ENCODE peak calls at places on chromosome 20, in eight cellular contexts. One of them, this sample, is unnamed.

GRCh38 chr20:37407117-37407566 is 61.2 kb downstream of the SRC start:
- DNase-seq in fibroblast of lung: no peak
- DNase-seq in kidney epithelial cell: no peak
- DNase-seq in mucosa of descending colon: no peak
- DNase-seq in MM.1S: no peak
- DNase-seq in GM06990: no peak
- DNase-seq in CD4-positive, alpha-beta T cell: no peak
- DNase-seq in mammary epithelial cell: peak; percentile 57
- DNase-seq in this sample: no peak

GRCh38 chr20:41380551-41381262 is 14.1 kb upstream of the EMILIN3 start:
- DNase-seq in fibroblast of lung: no peak
- DNase-seq in kidney epithelial cell: no peak
- DNase-seq in mucosa of descending colon: no peak
- DNase-seq in MM.1S: no peak
- DNase-seq in GM06990: no peak
- DNase-seq in CD4-positive, alpha-beta T cell: no peak
- DNase-seq in mammary epithelial cell: no peak
- DNase-seq in this sample: no peak

GRCh38 chr20:39875493-39876110 is 813.4 kb downstream of the MAFB start:
- DNase-seq in fibroblast of lung: no peak
- DNase-seq in kidney epithelial cell: no peak
- DNase-seq in mucosa of descending colon: no peak
- DNase-seq in MM.1S: no peak
- DNase-seq in GM06990: no peak
- DNase-seq in CD4-positive, alpha-beta T cell: no peak
- DNase-seq in mammary epithelial cell: no peak
- DNase-seq in this sample: no peak

GRCh38 chr20:32681175-32682084 is 7.7 kb upstream of the C20orf203 start:
- DNase-seq in fibroblast of lung: no peak
- DNase-seq in kidney epithelial cell: peak; percentile 32
- DNase-seq in mucosa of descending colon: no peak
- DNase-seq in MM.1S: peak; percentile 95
- DNase-seq in GM06990: no peak
- DNase-seq in CD4-positive, alpha-beta T cell: no peak
- DNase-seq in mammary epithelial cell: peak; percentile 78
- DNase-seq in this sample: no peak

GRCh38 chr20:52496191-52496590 is 304.6 kb upstream of the ZFP64 start:
- DNase-seq in fibroblast of lung: no peak
- DNase-seq in kidney epithelial cell: no peak
- DNase-seq in mucosa of descending colon: no peak
- DNase-seq in MM.1S: no peak
- DNase-seq in GM06990: no peak
- DNase-seq in CD4-positive, alpha-beta T cell: no peak
- DNase-seq in mammary epithelial cell: no peak
- DNase-seq in this sample: no peak

GRCh38 chr20:35447082-35447789 is 8.2 kb upstream of the CEP250 start:
- DNase-seq in fibroblast of lung: peak; percentile 77
- DNase-seq in kidney epithelial cell: no peak
- DNase-seq in mucosa of descending colon: peak; percentile 95
- DNase-seq in MM.1S: peak; percentile 86
- DNase-seq in GM06990: peak; percentile 70
- DNase-seq in CD4-positive, alpha-beta T cell: peak; percentile 90
- DNase-seq in mammary epithelial cell: peak; percentile 71
- DNase-seq in this sample: peak; percentile 80

GRCh38 chr20:49915118-49915379 is 280 bp downstream of the SPATA2 start:
- DNase-seq in fibroblast of lung: no peak
- DNase-seq in kidney epithelial cell: no peak
- DNase-seq in mucosa of descending colon: no peak
- DNase-seq in MM.1S: no peak
- DNase-seq in GM06990: no peak
- DNase-seq in CD4-positive, alpha-beta T cell: no peak
- DNase-seq in mammary epithelial cell: no peak
- DNase-seq in this sample: no peak

GRCh38 chr20:54172856-54173652 is 732 bp downstream of the CYP24A1 start:
- DNase-seq in fibroblast of lung: peak; percentile 10
- DNase-seq in kidney epithelial cell: no peak
- DNase-seq in mucosa of descending colon: peak; percentile 47
- DNase-seq in MM.1S: no peak
- DNase-seq in GM06990: peak; percentile 12
- DNase-seq in CD4-positive, alpha-beta T cell: no peak
- DNase-seq in mammary epithelial cell: peak; percentile 13
- DNase-seq in this sample: no peak

GRCh38 chr20:24770628-24771556 is 178.2 kb upstream of the CST7 start:
- DNase-seq in fibroblast of lung: no peak
- DNase-seq in kidney epithelial cell: no peak
- DNase-seq in mucosa of descending colon: no peak
- DNase-seq in MM.1S: no peak
- DNase-seq in GM06990: no peak
- DNase-seq in CD4-positive, alpha-beta T cell: no peak
- DNase-seq in mammary epithelial cell: no peak
- DNase-seq in this sample: no peak

GRCh38 chr20:58133020-58133419 is 95.4 kb downstream of the ANKRD60 start:
- DNase-seq in fibroblast of lung: peak; percentile 36
- DNase-seq in kidney epithelial cell: no peak
- DNase-seq in mucosa of descending colon: no peak
- DNase-seq in MM.1S: no peak
- DNase-seq in GM06990: no peak
- DNase-seq in CD4-positive, alpha-beta T cell: no peak
- DNase-seq in mammary epithelial cell: no peak
- DNase-seq in this sample: no peak

GRCh38 chr20:63021356-63022321 is 14.9 kb upstream of the BHLHE23 start:
- DNase-seq in fibroblast of lung: no peak
- DNase-seq in kidney epithelial cell: no peak
- DNase-seq in mucosa of descending colon: peak; percentile 11
- DNase-seq in MM.1S: no peak
- DNase-seq in GM06990: no peak
- DNase-seq in CD4-positive, alpha-beta T cell: no peak
- DNase-seq in mammary epithelial cell: no peak
- DNase-seq in this sample: no peak

GRCh38 chr20:44618318-44618731 is 33.2 kb downstream of the ADA start:
- DNase-seq in fibroblast of lung: no peak
- DNase-seq in kidney epithelial cell: no peak
- DNase-seq in mucosa of descending colon: peak; percentile 57
- DNase-seq in MM.1S: no peak
- DNase-seq in GM06990: no peak
- DNase-seq in CD4-positive, alpha-beta T cell: peak; percentile 23
- DNase-seq in mammary epithelial cell: peak; percentile 26
- DNase-seq in this sample: no peak

GRCh38 chr20:49851991-49852390 is 39.4 kb downstream of the SLC9A8 start:
- DNase-seq in fibroblast of lung: no peak
- DNase-seq in kidney epithelial cell: no peak
- DNase-seq in mucosa of descending colon: no peak
- DNase-seq in MM.1S: no peak
- DNase-seq in GM06990: no peak
- DNase-seq in CD4-positive, alpha-beta T cell: no peak
- DNase-seq in mammary epithelial cell: no peak
- DNase-seq in this sample: no peak

GRCh38 chr20:24477831-24478547 is 8.6 kb downstream of the SYNDIG1 start:
- DNase-seq in fibroblast of lung: no peak
- DNase-seq in kidney epithelial cell: no peak
- DNase-seq in mucosa of descending colon: no peak
- DNase-seq in MM.1S: no peak
- DNase-seq in GM06990: no peak
- DNase-seq in CD4-positive, alpha-beta T cell: no peak
- DNase-seq in mammary epithelial cell: no peak
- DNase-seq in this sample: no peak

GRCh38 chr20:6058684-6059295 is 4.9 kb upstream of the LRRN4 start:
- DNase-seq in fibroblast of lung: no peak
- DNase-seq in kidney epithelial cell: no peak
- DNase-seq in mucosa of descending colon: no peak
- DNase-seq in MM.1S: no peak
- DNase-seq in GM06990: no peak
- DNase-seq in CD4-positive, alpha-beta T cell: no peak
- DNase-seq in mammary epithelial cell: no peak
- DNase-seq in this sample: no peak

GRCh38 chr20:2637246-2637645 is 15.2 kb upstream of the NOP56 start:
- DNase-seq in fibroblast of lung: no peak
- DNase-seq in kidney epithelial cell: no peak
- DNase-seq in mucosa of descending colon: no peak
- DNase-seq in MM.1S: no peak
- DNase-seq in GM06990: no peak
- DNase-seq in CD4-positive, alpha-beta T cell: no peak
- DNase-seq in mammary epithelial cell: no peak
- DNase-seq in this sample: no peak

GRCh38 chr20:59207742-59208357 is 44.2 kb downstream of the ZNF831 start:
- DNase-seq in fibroblast of lung: peak; percentile 8
- DNase-seq in kidney epithelial cell: no peak
- DNase-seq in mucosa of descending colon: peak; percentile 81
- DNase-seq in MM.1S: peak; percentile 59
- DNase-seq in GM06990: no peak
- DNase-seq in CD4-positive, alpha-beta T cell: peak; percentile 75
- DNase-seq in mammary epithelial cell: peak; percentile 23
- DNase-seq in this sample: peak; percentile 86
- TF ChIP-seq CTCF in fibroblast of lung: peak; percentile 10
- TF ChIP-seq CTCF in kidney epithelial cell: peak; percentile 11
- TF ChIP-seq CTCF in mucosa of descending colon: peak; percentile 38
- TF ChIP-seq CTCF in MM.1S: peak; percentile 68
- TF ChIP-seq CTCF in GM06990: peak; percentile 88
- TF ChIP-seq CTCF in CD4-positive, alpha-beta T cell: peak; percentile 78
- TF ChIP-seq CTCF in mammary epithelial cell: peak; percentile 43
- TF ChIP-seq CTCF in this sample: peak; percentile 80

DNA sequence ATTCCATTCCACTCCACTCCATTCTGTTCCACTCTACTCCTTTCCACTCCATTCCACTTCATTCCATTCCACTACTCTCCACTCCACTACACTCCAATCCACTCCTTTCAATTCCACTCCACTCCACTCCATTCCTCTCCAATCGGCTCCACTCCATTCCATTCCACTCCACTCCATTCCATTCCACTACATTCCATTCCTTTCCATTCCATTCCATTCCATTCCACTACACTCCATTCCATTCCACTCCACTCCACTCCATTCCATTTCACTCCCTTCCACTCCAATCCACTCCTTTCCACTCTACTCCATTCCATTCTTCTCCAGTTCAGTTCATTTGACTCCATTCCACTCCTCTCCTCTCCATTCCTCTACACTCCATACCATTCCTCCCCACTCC is 26.2 kb upstream of the DEFB125 start:
- DNase-seq in fibroblast of lung: no peak
- DNase-seq in kidney epithelial cell: no peak
- DNase-seq in mucosa of descending colon: no peak
- DNase-seq in MM.1S: no peak
- DNase-seq in GM06990: no peak
- DNase-seq in CD4-positive, alpha-beta T cell: no peak
- DNase-seq in mammary epithelial cell: no peak
- DNase-seq in this sample: no peak
- TF ChIP-seq CTCF in fibroblast of lung: no peak
- TF ChIP-seq CTCF in kidney epithelial cell: no peak
- TF ChIP-seq CTCF in mucosa of descending colon: no peak
- TF ChIP-seq CTCF in MM.1S: no peak
- TF ChIP-seq CTCF in GM06990: no peak
- TF ChIP-seq CTCF in CD4-positive, alpha-beta T cell: no peak
- TF ChIP-seq CTCF in mammary epithelial cell: no peak
- TF ChIP-seq CTCF in this sample: no peak

GRCh38 chr20:8800089-8800488 is 268.8 kb upstream of the PLCB4 start:
- DNase-seq in fibroblast of lung: no peak
- DNase-seq in kidney epithelial cell: no peak
- DNase-seq in mucosa of descending colon: no peak
- DNase-seq in MM.1S: no peak
- DNase-seq in GM06990: no peak
- DNase-seq in CD4-positive, alpha-beta T cell: no peak
- DNase-seq in mammary epithelial cell: no peak
- DNase-seq in this sample: no peak
- TF ChIP-seq CTCF in fibroblast of lung: no peak
- TF ChIP-seq CTCF in kidney epithelial cell: no peak
- TF ChIP-seq CTCF in mucosa of descending colon: no peak
- TF ChIP-seq CTCF in MM.1S: no peak
- TF ChIP-seq CTCF in GM06990: no peak
- TF ChIP-seq CTCF in CD4-positive, alpha-beta T cell: no peak
- TF ChIP-seq CTCF in mammary epithelial cell: peak; percentile 25
- TF ChIP-seq CTCF in this sample: no peak

GRCh38 chr20:23362392-23363256 is 642 bp downstream of the GZF1 start:
- DNase-seq in fibroblast of lung: no peak
- DNase-seq in kidney epithelial cell: no peak
- DNase-seq in mucosa of descending colon: no peak
- DNase-seq in MM.1S: peak; percentile 49
- DNase-seq in GM06990: no peak
- DNase-seq in CD4-positive, alpha-beta T cell: peak; percentile 12
- DNase-seq in mammary epithelial cell: peak; percentile 32
- DNase-seq in this sample: no peak
- TF ChIP-seq CTCF in fibroblast of lung: no peak
- TF ChIP-seq CTCF in kidney epithelial cell: no peak
- TF ChIP-seq CTCF in mucosa of descending colon: no peak
- TF ChIP-seq CTCF in MM.1S: peak; percentile 9
- TF ChIP-seq CTCF in GM06990: no peak
- TF ChIP-seq CTCF in CD4-positive, alpha-beta T cell: no peak
- TF ChIP-seq CTCF in mammary epithelial cell: no peak
- TF ChIP-seq CTCF in this sample: no peak

GRCh38 chr20:45963059-45964011 is 8.7 kb downstream of the ZNF335 start:
- DNase-seq in fibroblast of lung: peak; percentile 51
- DNase-seq in kidney epithelial cell: peak; percentile 34
- DNase-seq in mucosa of descending colon: no peak
- DNase-seq in MM.1S: peak; percentile 40
- DNase-seq in GM06990: no peak
- DNase-seq in CD4-positive, alpha-beta T cell: no peak
- DNase-seq in mammary epithelial cell: no peak
- DNase-seq in this sample: no peak
- TF ChIP-seq CTCF in fibroblast of lung: peak; percentile 19
- TF ChIP-seq CTCF in kidney epithelial cell: peak; percentile 9
- TF ChIP-seq CTCF in mucosa of descending colon: no peak
- TF ChIP-seq CTCF in MM.1S: peak; percentile 31
- TF ChIP-seq CTCF in GM06990: peak; percentile 39
- TF ChIP-seq CTCF in CD4-positive, alpha-beta T cell: no peak
- TF ChIP-seq CTCF in mammary epithelial cell: peak; percentile 39
- TF ChIP-seq CTCF in this sample: peak; percentile 36

GRCh38 chr20:7980332-7981046 is 39.1 kb downstream of the TMX4 start:
- DNase-seq in fibroblast of lung: peak; percentile 70
- DNase-seq in kidney epithelial cell: no peak
- DNase-seq in mucosa of descending colon: no peak
- DNase-seq in MM.1S: peak; percentile 41
- DNase-seq in GM06990: no peak
- DNase-seq in CD4-positive, alpha-beta T cell: no peak
- DNase-seq in mammary epithelial cell: peak; percentile 50
- DNase-seq in this sample: peak; percentile 34
- TF ChIP-seq CTCF in fibroblast of lung: peak; percentile 56
- TF ChIP-seq CTCF in kidney epithelial cell: peak; percentile 63
- TF ChIP-seq CTCF in mucosa of descending colon: no peak
- TF ChIP-seq CTCF in MM.1S: peak; percentile 53
- TF ChIP-seq CTCF in GM06990: peak; percentile 54
- TF ChIP-seq CTCF in CD4-positive, alpha-beta T cell: peak; percentile 16
- TF ChIP-seq CTCF in mammary epithelial cell: peak; percentile 37
- TF ChIP-seq CTCF in this sample: peak; percentile 47

DNA sequence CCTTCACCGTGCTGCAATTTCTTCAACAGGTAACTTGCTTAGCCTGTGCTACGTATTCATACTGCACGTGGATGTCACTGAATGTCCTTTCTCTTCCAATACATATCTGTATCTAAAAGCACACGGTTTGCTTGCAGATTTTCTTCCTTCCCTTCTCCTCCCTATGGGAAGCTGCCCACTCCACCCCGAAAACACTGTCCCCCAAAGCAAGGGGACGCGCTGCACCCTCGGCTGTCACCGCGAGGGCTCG is 708 bp downstream of the TMX4 start:
- DNase-seq in fibroblast of lung: peak; percentile 42
- DNase-seq in kidney epithelial cell: peak; percentile 1
- DNase-seq in mucosa of descending colon: no peak
- DNase-seq in MM.1S: no peak
- DNase-seq in GM06990: no peak
- DNase-seq in CD4-positive, alpha-beta T cell: no peak
- DNase-seq in mammary epithelial cell: no peak
- DNase-seq in this sample: no peak
- TF ChIP-seq CTCF in fibroblast of lung: no peak
- TF ChIP-seq CTCF in kidney epithelial cell: no peak
- TF ChIP-seq CTCF in mucosa of descending colon: peak; percentile 1
- TF ChIP-seq CTCF in MM.1S: peak; percentile 11
- TF ChIP-seq CTCF in GM06990: no peak
- TF ChIP-seq CTCF in CD4-positive, alpha-beta T cell: no peak
- TF ChIP-seq CTCF in mammary epithelial cell: no peak
- TF ChIP-seq CTCF in this sample: peak; percentile 24